ENCODE peak calls at places on chromosomes 5 and 9, in five cellular contexts. R is fibroblast of lung, L is tibial artery, T is GM13977, D is upper lobe of left lung. C is an unnamed sample.

GRCh38 chr5:87589587-87589986 is 176.9 kb upstream of the CCNH start:
- DNase-seq in R (no peak), L (no peak), T (no peak), D (no peak), C (no peak)

GRCh38 chr9:128027166-128027539 is 40.0 kb downstream of the NAIF1 start:
- DNase-seq in R (no peak), L (no peak), T (no peak), D (no peak), C (no peak)

GRCh38 chr5:149403923-149404745 is 25.0 kb upstream of the IL17B start:
- DNase-seq in R (peak), L (no peak), T (no peak), D (no peak), C (no peak)

GRCh38 chr9:93193373-93193725 is 9.4 kb downstream of the WNK2 start:
- DNase-seq in R (no peak), L (no peak), T (no peak), D (no peak), C (no peak)

GRCh38 chr5:76180817-76181805 is 97.9 kb downstream of the SV2C start:
- DNase-seq in R (no peak), L (no peak), T (peak), D (no peak), C (no peak)

GRCh38 chr9:128207076-128207731 is 4.0 kb downstream of the DNM1 start:
- DNase-seq in R (no peak), L (no peak), T (no peak), D (no peak), C (no peak)

GRCh38 chr5:93512799-93513198 is 68.2 kb downstream of the NR2F1-AS1 start:
- DNase-seq in R (peak), L (no peak), T (no peak), D (no peak), C (no peak)

GRCh38 chr5:7886849-7887460 is 18.0 kb downstream of the MTRR start:
- DNase-seq in R (peak), L (no peak), T (peak), D (no peak), C (no peak)

GRCh38 chr5:172417983-172418630 is 36.2 kb downstream of the SH3PXD2B start:
- DNase-seq in R (peak), L (peak), T (no peak), D (peak), C (peak)

GRCh38 chr9:116002624-116003023 is 151.0 kb upstream of the PAPPA start:
- DNase-seq in R (peak), L (no peak), T (no peak), D (no peak), C (no peak)

GRCh38 chr5:176541338-176542134 is 4.3 kb upstream of the RNF44 start:
- DNase-seq in R (peak), L (peak), T (no peak), D (no peak), C (no peak)

GRCh38 chr5:74433255-74434123 is 207.0 kb downstream of the ENC1 start:
- DNase-seq in R (peak), L (no peak), T (peak), D (no peak), C (no peak)

GRCh38 chr9:959914-960313 is 16.5 kb upstream of the DMRT3 start:
- DNase-seq in R (no peak), L (no peak), T (no peak), D (no peak), C (no peak)

GRCh38 chr5:16918156-16918555 is 17.9 kb downstream of the MYO10 start:
- DNase-seq in R (no peak), L (no peak), T (no peak), D (no peak), C (no peak)

GRCh38 chr9:113997610-113998009 is 80.5 kb downstream of the AMBP start:
- DNase-seq in R (no peak), L (no peak), T (no peak), D (no peak), C (no peak)

GRCh38 chr5:150159741-150160179 is 4.1 kb upstream of the PDGFRB start:
- DNase-seq in R (peak), L (peak), T (peak), D (no peak), C (no peak)

GRCh38 chr5:172862165-172862801 is 28.2 kb downstream of the ERGIC1 start:
- DNase-seq in R (peak), L (no peak), T (no peak), D (no peak), C (no peak)

GRCh38 chr5:141945511-141946024 is 12.4 kb downstream of the PCDH12 start:
- DNase-seq in R (peak), L (peak), T (no peak), D (peak), C (no peak)

GRCh38 chr5:71454913-71455312 is 538 bp upstream of the BDP1 start:
- DNase-seq in R (no peak), L (no peak), T (no peak), D (peak), C (no peak)

GRCh38 chr9:4969130-4969529 is 15.9 kb upstream of the JAK2 start:
- DNase-seq in R (no peak), L (no peak), T (no peak), D (no peak), C (no peak)

GRCh38 chr5:1521054-1521453 is 2.7 kb downstream of the LPCAT1 start:
- DNase-seq in R (no peak), L (no peak), T (no peak), D (no peak), C (no peak)

GRCh38 chr5:103428411-103428871 is 134.1 kb downstream of the NUDT12 start:
- DNase-seq in R (peak), L (no peak), T (no peak), D (peak), C (no peak)

GRCh38 chr5:17180957-17181723 is 36.3 kb upstream of the BASP1 start:
- DNase-seq in R (peak), L (no peak), T (no peak), D (no peak), C (no peak)

GRCh38 chr9:134364391-134365114 is 38.3 kb downstream of the RXRA start:
- DNase-seq in R (no peak), L (no peak), T (no peak), D (no peak), C (no peak)

GRCh38 chr9:112050544-112051475 is 124.3 kb downstream of the SUSD1 start:
- DNase-seq in R (peak), L (peak), T (no peak), D (no peak), C (no peak)

GRCh38 chr5:89065919-89066318 is 182.9 kb upstream of the MEF2C start:
- DNase-seq in R (no peak), L (no peak), T (peak), D (no peak), C (no peak)

GRCh38 chr5:113293613-113294340 is 141.0 kb downstream of the TSSK1B start:
- DNase-seq in R (peak), L (no peak), T (peak), D (no peak), C (no peak)

GRCh38 chr9:96209407-96210031 is 92.5 kb downstream of the HSD17B3 start:
- DNase-seq in R (peak), L (peak), T (no peak), D (no peak), C (no peak)

GRCh38 chr9:136488247-136489214 is 5.7 kb upstream of the SEC16A start:
- DNase-seq in R (no peak), L (peak), T (peak), D (peak), C (peak)

GRCh38 chr9:761155-761792 is 80.2 kb upstream of the DMRT1 start:
- DNase-seq in R (no peak), L (no peak), T (no peak), D (no peak), C (no peak)

GRCh38 chr9:11269036-11269435 is 656.2 kb upstream of the PTPRD start:
- DNase-seq in R (peak), L (no peak), T (no peak), D (no peak), C (no peak)

GRCh38 chr5:12840972-12841371 is 936.7 kb upstream of the CTNND2 start:
- DNase-seq in R (no peak), L (no peak), T (no peak), D (no peak), C (no peak)

GRCh38 chr5:144583493-144584154 is 413.0 kb downstream of the KCTD16 start:
- DNase-seq in R (no peak), L (no peak), T (no peak), D (no peak), C (no peak)

GRCh38 chr5:83589786-83590185 is 118.2 kb downstream of the VCAN start:
- DNase-seq in R (no peak), L (no peak), T (no peak), D (no peak), C (no peak)

GRCh38 chr9:26974927-26975326 is 18.7 kb downstream of the IFT74 start:
- DNase-seq in R (no peak), L (no peak), T (no peak), D (no peak), C (no peak)

GRCh38 chr9:26971721-26972120 is 15.5 kb downstream of the IFT74 start:
- DNase-seq in R (no peak), L (no peak), T (no peak), D (no peak), C (no peak)

GRCh38 chr9:26973989-26974388 is 17.8 kb downstream of the IFT74 start:
- DNase-seq in R (no peak), L (no peak), T (no peak), D (no peak), C (no peak)

DNA sequence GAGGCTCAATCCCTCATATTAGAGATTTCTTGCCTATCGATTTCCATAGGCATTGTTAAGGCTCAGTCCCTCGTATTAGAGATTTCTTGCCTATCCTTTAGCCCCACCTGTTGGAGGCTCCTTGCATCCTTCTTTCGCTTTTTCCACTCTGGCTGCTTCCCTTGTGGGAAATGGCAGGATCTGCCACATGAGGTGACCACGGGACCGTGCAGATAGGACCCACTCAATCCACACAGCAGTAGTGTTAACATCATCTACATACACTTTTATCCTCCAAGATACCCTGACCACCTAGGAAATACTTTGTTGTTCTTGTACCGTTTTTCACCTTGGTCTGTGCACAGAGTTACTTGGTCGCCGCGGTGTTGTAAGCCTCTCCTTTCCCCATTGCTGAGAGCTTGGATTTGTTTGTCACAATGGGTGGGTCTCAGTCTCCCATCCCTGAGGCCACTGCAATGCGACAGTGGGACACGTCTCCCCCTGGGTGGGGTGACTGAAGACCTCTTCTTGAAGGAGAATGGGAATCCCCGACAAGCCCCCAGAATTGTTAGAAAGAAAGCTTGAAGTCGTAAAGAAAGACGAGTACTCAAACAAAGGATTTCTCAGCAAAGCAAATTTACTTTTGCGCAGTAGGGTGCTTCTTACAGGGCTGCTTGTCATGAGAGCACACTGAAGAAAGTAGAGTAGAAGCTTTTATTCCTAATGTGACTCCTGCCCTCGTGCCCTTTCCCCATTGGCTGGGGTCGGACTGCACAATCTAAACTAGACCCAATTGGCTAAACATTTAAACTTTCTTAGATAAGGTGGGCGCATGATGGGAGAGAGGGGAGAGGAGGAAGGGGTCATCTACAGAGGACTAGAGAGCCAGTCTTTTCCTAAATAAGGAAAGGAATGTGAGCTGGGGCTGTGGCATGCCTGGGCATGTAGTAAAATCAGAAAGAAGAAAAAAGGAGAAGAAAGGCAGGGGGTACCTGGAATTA is 19.8 kb downstream of the IFT74 start:
- DNase-seq in R (peak), L (no peak), T (no peak), D (no peak), C (no peak)
- TF ChIP-seq CTCF in R (peak), L (peak), T (no peak), D (no peak), C (no peak)

DNA sequence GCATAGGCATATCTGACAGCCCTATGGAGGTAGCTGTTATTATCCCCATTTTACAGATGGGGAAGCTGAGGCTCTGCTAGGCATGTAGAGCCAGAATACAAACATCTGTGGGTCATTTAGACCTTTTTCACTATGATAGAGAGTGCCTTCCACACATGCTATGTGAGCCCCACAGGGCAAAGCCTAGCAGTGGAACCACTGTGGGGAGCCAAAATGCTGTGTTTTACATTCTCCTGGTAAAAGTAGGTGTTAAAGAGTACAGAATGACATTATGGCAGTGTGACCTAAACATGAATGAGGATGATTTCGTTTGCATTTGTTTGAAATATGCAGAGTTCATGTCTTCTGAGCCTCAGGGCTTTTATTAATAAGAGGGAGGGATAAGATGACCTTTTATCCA is 265.2 kb downstream of the MAST4 start:
- DNase-seq in R (no peak), L (no peak), T (no peak), D (no peak), C (no peak)
- TF ChIP-seq CTCF in R (no peak), L (no peak), T (no peak), D (no peak), C (no peak)

GRCh38 chr9:16532272-16532671 is 338.2 kb downstream of the BNC2 start:
- DNase-seq in R (no peak), L (no peak), T (no peak), D (no peak), C (no peak)
- TF ChIP-seq CTCF in R (no peak), L (no peak), T (no peak), D (no peak), C (no peak)

GRCh38 chr9:23153058-23153457 is 673.0 kb downstream of the ELAVL2 start:
- DNase-seq in R (no peak), L (no peak), T (no peak), D (no peak), C (no peak)
- TF ChIP-seq CTCF in R (no peak), L (no peak), T (peak), D (no peak), C (no peak)

C was measured in mesothelial cell of epicardium.